ENCODE peak calls at places on chromosomes 6 and 20, in four cellular contexts. One of them, this sample, is unnamed.

GRCh38 chr6:108588586-108588985 is 27.9 kb downstream of the FOXO3 start:
- DNase-seq in RWPE1: peak; percentile 38
- DNase-seq in Calu3: no peak
- DNase-seq in bronchial epithelial cell: peak; percentile 60
- DNase-seq in this sample: no peak

GRCh38 chr6:99330159-99330558 is 19.3 kb downstream of the FAXC start:
- DNase-seq in bronchial epithelial cell: peak; percentile 64
- DNase-seq in RWPE1: peak; percentile 48
- DNase-seq in Calu3: peak; percentile 52
- DNase-seq in this sample: peak; percentile 52

GRCh38 chr6:67497749-67498148 is 1137.3 kb upstream of the ADGRB3 start:
- DNase-seq in bronchial epithelial cell: no peak
- DNase-seq in Calu3: no peak
- DNase-seq in RWPE1: no peak
- DNase-seq in this sample: no peak

GRCh38 chr6:159180001-159180400 is 10.8 kb downstream of the FNDC1 start:
- DNase-seq in RWPE1: no peak
- DNase-seq in bronchial epithelial cell: no peak
- DNase-seq in Calu3: no peak
- DNase-seq in this sample: no peak

GRCh38 chr6:111354751-111355150 is 128.3 kb downstream of the REV3L start:
- DNase-seq in RWPE1: no peak
- DNase-seq in bronchial epithelial cell: no peak
- DNase-seq in Calu3: no peak
- DNase-seq in this sample: no peak

GRCh38 chr6:43770417-43771209 is 602 bp downstream of the VEGFA start:
- DNase-seq in Calu3: peak; percentile 81
- DNase-seq in bronchial epithelial cell: peak; percentile 33
- DNase-seq in RWPE1: peak; percentile 44
- DNase-seq in this sample: peak; percentile 72

GRCh38 chr6:15387118-15387517 is 141.2 kb downstream of the JARID2 start:
- DNase-seq in Calu3: no peak
- DNase-seq in RWPE1: no peak
- DNase-seq in bronchial epithelial cell: no peak
- DNase-seq in this sample: no peak

GRCh38 chr6:19180348-19181073 is 656.7 kb upstream of the ID4 start:
- DNase-seq in Calu3: no peak
- DNase-seq in RWPE1: no peak
- DNase-seq in bronchial epithelial cell: no peak
- DNase-seq in this sample: no peak

GRCh38 chr20:15706719-15707118 is 866.5 kb downstream of the KIF16B start:
- DNase-seq in Calu3: no peak
- DNase-seq in bronchial epithelial cell: peak; percentile 64
- DNase-seq in RWPE1: no peak
- DNase-seq in this sample: no peak

GRCh38 chr6:147765541-147765940 is 257.1 kb downstream of the SAMD5 start:
- DNase-seq in RWPE1: no peak
- DNase-seq in bronchial epithelial cell: no peak
- DNase-seq in Calu3: no peak
- DNase-seq in this sample: no peak

GRCh38 chr20:25418779-25419178 is 11.3 kb downstream of the GINS1 start:
- DNase-seq in Calu3: no peak
- DNase-seq in RWPE1: no peak
- DNase-seq in bronchial epithelial cell: peak; percentile 63
- DNase-seq in this sample: no peak

GRCh38 chr6:41901882-41902519 is 6.8 kb upstream of the USP49 start:
- DNase-seq in RWPE1: no peak
- DNase-seq in Calu3: peak; percentile 24
- DNase-seq in bronchial epithelial cell: no peak
- DNase-seq in this sample: no peak

GRCh38 chr6:106163966-106164877 is 78.1 kb downstream of the PRDM1 start:
- DNase-seq in Calu3: no peak
- DNase-seq in bronchial epithelial cell: no peak
- DNase-seq in RWPE1: no peak
- DNase-seq in this sample: no peak

GRCh38 chr6:79224005-79224404 is 10.5 kb downstream of the HMGN3 start:
- DNase-seq in bronchial epithelial cell: no peak
- DNase-seq in Calu3: no peak
- DNase-seq in RWPE1: no peak
- DNase-seq in this sample: no peak

GRCh38 chr6:157764346-157765068 is 58.5 kb upstream of the SNX9 start:
- DNase-seq in RWPE1: peak; percentile 89
- DNase-seq in bronchial epithelial cell: peak; percentile 100
- DNase-seq in Calu3: peak; percentile 85
- DNase-seq in this sample: peak; percentile 16

GRCh38 chr20:59912609-59913008 is 20.8 kb downstream of the SYCP2 start:
- DNase-seq in Calu3: no peak
- DNase-seq in bronchial epithelial cell: no peak
- DNase-seq in RWPE1: no peak
- DNase-seq in this sample: no peak

GRCh38 chr6:110351546-110351945 is 6.6 kb downstream of the METTL24 start:
- DNase-seq in bronchial epithelial cell: no peak
- DNase-seq in RWPE1: no peak
- DNase-seq in Calu3: no peak
- DNase-seq in this sample: no peak

GRCh38 chr6:77290798-77291197 is 172.5 kb downstream of the HTR1B start:
- DNase-seq in bronchial epithelial cell: peak; percentile 39
- DNase-seq in RWPE1: no peak
- DNase-seq in Calu3: no peak
- DNase-seq in this sample: no peak

GRCh38 chr20:56949318-56949717 is 317.1 kb downstream of the BMP7 start:
- DNase-seq in bronchial epithelial cell: no peak
- DNase-seq in Calu3: no peak
- DNase-seq in RWPE1: peak; percentile 37
- DNase-seq in this sample: no peak

GRCh38 chr6:15063253-15063853 is 182.5 kb upstream of the JARID2 start:
- DNase-seq in bronchial epithelial cell: peak; percentile 97
- DNase-seq in Calu3: no peak
- DNase-seq in RWPE1: no peak
- DNase-seq in this sample: no peak

GRCh38 chr6:2799936-2800527 is 34.8 kb downstream of the WRNIP1 start:
- DNase-seq in bronchial epithelial cell: no peak
- DNase-seq in RWPE1: no peak
- DNase-seq in Calu3: no peak
- DNase-seq in this sample: no peak

GRCh38 chr6:170298688-170299087 is 7.8 kb upstream of the DLL1 start:
- DNase-seq in Calu3: no peak
- DNase-seq in bronchial epithelial cell: peak; percentile 28
- DNase-seq in RWPE1: no peak
- DNase-seq in this sample: no peak

GRCh38 chr6:46937623-46938022 is 15.9 kb upstream of the ADGRF5 start:
- DNase-seq in bronchial epithelial cell: no peak
- DNase-seq in Calu3: no peak
- DNase-seq in RWPE1: no peak
- DNase-seq in this sample: no peak

GRCh38 chr6:46935687-46936086 is 13.9 kb upstream of the ADGRF5 start:
- DNase-seq in bronchial epithelial cell: no peak
- DNase-seq in Calu3: peak; percentile 76
- DNase-seq in RWPE1: no peak
- DNase-seq in this sample: peak; percentile 51

GRCh38 chr6:46940433-46941226 is 18.9 kb upstream of the ADGRF5 start:
- DNase-seq in bronchial epithelial cell: no peak
- DNase-seq in RWPE1: no peak
- DNase-seq in Calu3: no peak
- DNase-seq in this sample: no peak
- TF ChIP-seq CTCF in bronchial epithelial cell: no peak
- TF ChIP-seq CTCF in RWPE1: no peak
- TF ChIP-seq CTCF in Calu3: no peak
- TF ChIP-seq CTCF in this sample: no peak

DNA sequence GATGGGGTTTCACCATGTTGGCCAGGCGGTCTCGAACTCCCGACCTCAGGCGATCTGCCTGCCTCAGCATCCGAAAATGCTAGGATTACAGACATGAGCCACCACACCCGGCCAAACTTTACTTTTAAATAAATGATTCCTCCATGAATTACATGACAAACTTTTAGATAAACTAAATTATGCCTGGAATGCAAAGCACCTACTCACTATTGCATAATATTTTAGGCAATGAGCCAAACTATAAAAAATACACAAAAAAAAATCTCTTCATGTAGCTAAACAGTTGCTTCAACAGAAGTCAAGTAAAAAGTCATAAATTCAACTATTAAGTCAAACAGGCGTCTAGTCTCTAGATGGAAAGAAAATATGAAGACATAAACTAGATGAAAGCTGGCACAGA is 56.5 kb downstream of the PTPRK start:
- DNase-seq in RWPE1: peak; percentile 47
- DNase-seq in Calu3: no peak
- DNase-seq in bronchial epithelial cell: peak; percentile 73
- DNase-seq in this sample: no peak
- TF ChIP-seq CTCF in RWPE1: no peak
- TF ChIP-seq CTCF in Calu3: no peak
- TF ChIP-seq CTCF in bronchial epithelial cell: no peak
- TF ChIP-seq CTCF in this sample: no peak

DNA sequence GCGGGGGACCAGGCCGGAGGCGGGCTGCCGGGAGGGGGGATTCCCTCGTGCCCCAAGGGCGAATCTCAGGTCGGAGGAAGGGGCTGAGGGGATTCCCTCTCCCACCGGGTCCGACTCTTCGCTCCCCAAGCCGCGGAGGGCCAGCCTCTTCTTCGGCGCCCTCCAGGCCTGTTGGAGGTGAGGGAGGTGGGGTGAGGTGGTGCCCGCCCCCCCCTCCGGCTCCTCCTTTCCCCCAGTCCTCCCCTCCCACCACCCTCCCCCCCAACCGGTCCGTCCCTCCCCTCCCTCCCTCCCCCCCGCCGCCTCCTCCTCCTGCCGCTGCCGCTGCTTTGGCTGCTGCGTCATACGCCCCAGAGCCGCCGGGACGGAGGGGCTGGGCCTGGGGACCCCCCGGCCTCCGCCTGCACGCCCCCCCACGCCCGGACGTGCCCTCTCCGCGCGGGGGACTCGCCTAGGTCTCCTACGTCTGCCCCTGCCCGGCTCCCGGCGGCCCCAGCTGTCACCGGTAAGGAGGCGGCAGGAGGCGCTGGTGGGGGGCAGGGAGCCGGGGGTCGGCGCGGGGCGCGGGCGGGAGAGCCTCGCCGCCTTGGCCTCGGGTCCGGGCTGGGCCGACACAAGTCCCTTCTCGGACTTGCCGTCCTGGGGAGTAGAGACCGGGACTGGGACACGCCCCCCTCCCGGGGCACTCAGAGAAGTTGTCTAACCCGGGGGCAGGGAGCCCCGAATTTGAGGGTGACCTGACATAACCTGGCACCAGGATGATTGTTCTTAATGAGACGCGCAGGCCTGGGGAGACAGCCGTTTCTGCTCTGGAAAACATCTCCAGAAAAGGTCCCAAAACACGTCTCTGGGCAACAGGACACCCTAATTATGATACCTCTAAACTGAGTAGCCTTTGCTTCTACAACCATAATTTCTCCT is at the start of gene PHF1:
- DNase-seq in RWPE1: peak; percentile 94
- DNase-seq in Calu3: no peak
- DNase-seq in bronchial epithelial cell: peak; percentile 49
- DNase-seq in this sample: peak; percentile 71
- TF ChIP-seq CTCF in RWPE1: no peak
- TF ChIP-seq CTCF in Calu3: no peak
- TF ChIP-seq CTCF in bronchial epithelial cell: no peak
- TF ChIP-seq CTCF in this sample: no peak

GRCh38 chr6:128519931-128520435 is 416 bp downstream of the PTPRK start:
- DNase-seq in Calu3: no peak
- DNase-seq in RWPE1: no peak
- DNase-seq in bronchial epithelial cell: peak; percentile 32
- DNase-seq in this sample: no peak

GRCh38 chr6:128521302-128521632 is 868 bp upstream of the PTPRK start:
- DNase-seq in RWPE1: no peak
- DNase-seq in bronchial epithelial cell: no peak
- DNase-seq in Calu3: no peak
- DNase-seq in this sample: no peak

GRCh38 chr6:128518531-128519131 is 1.8 kb downstream of the PTPRK start:
- DNase-seq in bronchial epithelial cell: peak; percentile 38
- DNase-seq in RWPE1: no peak
- DNase-seq in Calu3: no peak
- DNase-seq in this sample: no peak

GRCh38 chr6:128520436-128521301 is at the start of gene PTPRK:
- DNase-seq in Calu3: peak; percentile 96
- DNase-seq in RWPE1: peak; percentile 83
- DNase-seq in bronchial epithelial cell: peak; percentile 81
- DNase-seq in this sample: peak; percentile 97

GRCh38 chr6:128519132-128519930 is 1.1 kb downstream of the PTPRK start:
- DNase-seq in Calu3: peak; percentile 63
- DNase-seq in bronchial epithelial cell: peak; percentile 23
- DNase-seq in RWPE1: peak; percentile 39
- DNase-seq in this sample: peak; percentile 63
- TF ChIP-seq CTCF in Calu3: no peak
- TF ChIP-seq CTCF in bronchial epithelial cell: peak; percentile 16
- TF ChIP-seq CTCF in RWPE1: peak; percentile 65
- TF ChIP-seq CTCF in this sample: no peak

DNA sequence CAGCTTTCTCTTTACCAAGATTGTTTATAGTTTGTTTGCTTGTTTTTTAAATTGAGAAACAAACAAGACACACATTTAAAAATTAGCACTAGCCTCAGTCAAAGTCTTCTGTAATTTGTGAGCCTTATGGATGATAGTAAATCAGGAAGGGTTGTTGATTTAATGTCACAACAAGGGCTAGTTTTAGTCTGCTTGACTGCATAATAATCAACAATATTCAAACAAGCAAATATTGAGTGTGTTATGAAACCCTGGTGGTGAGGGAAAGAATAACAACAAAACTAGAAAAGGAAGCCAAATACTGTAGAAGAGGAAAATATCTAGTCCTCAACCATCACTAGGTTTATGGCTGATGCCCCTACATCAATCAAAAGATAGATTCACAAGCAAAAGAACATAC is 228.6 kb downstream of the TBC1D7 start:
- DNase-seq in bronchial epithelial cell: no peak
- DNase-seq in RWPE1: no peak
- DNase-seq in Calu3: no peak
- DNase-seq in this sample: no peak
- TF ChIP-seq CTCF in bronchial epithelial cell: peak; percentile 11
- TF ChIP-seq CTCF in RWPE1: peak; percentile 7
- TF ChIP-seq CTCF in Calu3: no peak
- TF ChIP-seq CTCF in this sample: no peak

GRCh38 chr20:62368629-62369507 is 1.8 kb upstream of the LAMA5 start:
- DNase-seq in bronchial epithelial cell: peak; percentile 53
- DNase-seq in RWPE1: peak; percentile 84
- DNase-seq in Calu3: peak; percentile 62
- DNase-seq in this sample: peak; percentile 81
- TF ChIP-seq CTCF in bronchial epithelial cell: peak; percentile 34
- TF ChIP-seq CTCF in RWPE1: peak; percentile 59
- TF ChIP-seq CTCF in Calu3: peak; percentile 81
- TF ChIP-seq CTCF in this sample: peak; percentile 60

GRCh38 chr6:161836643-161837448 is 563.0 kb upstream of the AGPAT4 start:
- DNase-seq in bronchial epithelial cell: no peak
- DNase-seq in Calu3: peak; percentile 8
- DNase-seq in RWPE1: no peak
- DNase-seq in this sample: no peak
- TF ChIP-seq CTCF in bronchial epithelial cell: no peak
- TF ChIP-seq CTCF in Calu3: no peak
- TF ChIP-seq CTCF in RWPE1: no peak
- TF ChIP-seq CTCF in this sample: peak; percentile 33

This sample was measured in nephron progenitor cell.